ENCODE peak calls at places on chromosome 2, in four cellular contexts. S, U, Y and R are unnamed samples.

GRCh38 chr2:205755923-205756322 is 73.6 kb downstream of the NRP2 start:
- DNase-seq in S (no peak), U (no peak), Y (no peak), R (no peak)

GRCh38 chr2:172155752-172156151 is 53.1 kb upstream of the DLX2 start:
- DNase-seq in S (no peak), U (no peak), Y (no peak), R (no peak)

GRCh38 chr2:69459936-69460335 is 22.7 kb upstream of the NFU1 start:
- DNase-seq in S (no peak), U (no peak), Y (no peak), R (no peak)

GRCh38 chr2:170408461-170409163 is 230.7 kb downstream of the MYO3B start:
- DNase-seq in S (no peak), U (no peak), Y (no peak), R (no peak)

GRCh38 chr2:238107525-238108422 is 7.6 kb downstream of the ESPNL start:
- DNase-seq in S (no peak), U (no peak), Y (peak), R (no peak)

GRCh38 chr2:84904717-84905174 is 710 bp upstream of the TMSB10 start:
- DNase-seq in S (no peak), U (peak), Y (peak), R (no peak)

GRCh38 chr2:54456526-54457325 is 599 bp downstream of the SPTBN1 start:
- DNase-seq in S (peak), U (no peak), Y (peak), R (no peak)

GRCh38 chr2:233705911-233706506 is 6.7 kb upstream of the UGT1A5 start:
- DNase-seq in S (no peak), U (no peak), Y (no peak), R (no peak)

GRCh38 chr2:9207641-9208301 is 1.2 kb downstream of the ASAP2 start:
- DNase-seq in S (no peak), U (no peak), Y (peak), R (no peak)

GRCh38 chr2:61707984-61708852 is 145.6 kb downstream of the FAM161A start:
- DNase-seq in S (no peak), U (peak), Y (no peak), R (no peak)

GRCh38 chr2:203340791-203341487 is 12.7 kb downstream of the ABI2 start:
- DNase-seq in S (no peak), U (peak), Y (no peak), R (no peak)

GRCh38 chr2:95323347-95324155 is 26.4 kb downstream of the KCNIP3 start:
- DNase-seq in S (peak), U (peak), Y (no peak), R (no peak)

GRCh38 chr2:29233428-29233827 is 118.2 kb downstream of the CLIP4 start:
- DNase-seq in S (no peak), U (no peak), Y (peak), R (no peak)

GRCh38 chr2:33482518-33482917 is 6.1 kb downstream of the RASGRP3 start:
- DNase-seq in S (no peak), U (no peak), Y (no peak), R (no peak)

GRCh38 chr2:239114616-239115265 is 266.9 kb downstream of the TWIST2 start:
- DNase-seq in S (no peak), U (no peak), Y (no peak), R (no peak)

GRCh38 chr2:158817596-158817995 is 22.5 kb downstream of the DAPL1 start:
- DNase-seq in S (no peak), U (peak), Y (no peak), R (no peak)

GRCh38 chr2:220279372-220279771 is 651.9 kb downstream of the SLC4A3 start:
- DNase-seq in S (no peak), U (peak), Y (no peak), R (no peak)

GRCh38 chr2:144343135-144343534 is 176.8 kb downstream of the ZEB2 start:
- DNase-seq in S (no peak), U (no peak), Y (no peak), R (no peak)

GRCh38 chr2:138615257-138615656 is 113.7 kb downstream of the SPOPL start:
- DNase-seq in S (no peak), U (peak), Y (no peak), R (no peak)

GRCh38 chr2:15968280-15969178 is 28.2 kb downstream of the MYCN start:
- DNase-seq in S (no peak), U (no peak), Y (no peak), R (no peak)

GRCh38 chr2:86790134-86790827 is 432 bp downstream of the CD8A start:
- DNase-seq in S (no peak), U (no peak), Y (peak), R (no peak)

GRCh38 chr2:235458839-235459273 is 35.0 kb upstream of the AGAP1 start:
- DNase-seq in S (no peak), U (no peak), Y (no peak), R (no peak)

GRCh38 chr2:174774828-174775227 is 10.6 kb upstream of the CHRNA1 start:
- DNase-seq in S (no peak), U (no peak), Y (no peak), R (no peak)

GRCh38 chr2:174775586-174775985 is 11.3 kb upstream of the CHRNA1 start:
- DNase-seq in S (no peak), U (no peak), Y (no peak), R (no peak)

GRCh38 chr2:174776686-174777085 is 12.4 kb upstream of the CHRNA1 start:
- DNase-seq in S (no peak), U (no peak), Y (no peak), R (no peak)

GRCh38 chr2:174777334-174777733 is 13.1 kb upstream of the CHRNA1 start:
- DNase-seq in S (no peak), U (no peak), Y (no peak), R (no peak)

DNA sequence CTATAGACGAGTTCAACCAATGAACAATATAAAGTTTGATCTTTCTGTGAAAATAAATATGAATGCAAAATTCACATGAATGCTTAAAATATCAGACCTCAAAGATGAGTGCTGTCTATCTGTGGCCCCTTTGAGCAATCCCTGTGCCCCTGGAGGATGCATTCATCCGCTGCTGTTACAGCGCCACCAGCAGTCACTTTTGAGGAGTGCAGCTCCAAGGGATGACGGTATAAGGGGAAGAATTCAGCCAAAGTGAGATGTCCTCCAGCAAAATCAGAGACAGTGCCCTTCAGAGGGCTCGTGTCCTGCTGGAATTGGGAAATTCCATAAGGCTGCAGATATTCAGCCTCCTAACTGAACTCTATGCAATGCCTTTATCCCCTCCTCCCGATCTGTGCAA is 12.0 kb upstream of the CHRNA1 start:
- DNase-seq in S (no peak), U (no peak), Y (no peak), R (no peak)
- TF ChIP-seq CTCF in S (peak), U (peak), Y (no peak), R (peak)

GRCh38 chr2:17471979-17472378 is 46.3 kb downstream of the RAD51AP2 start:
- DNase-seq in S (no peak), U (no peak), Y (no peak), R (no peak)

GRCh38 chr2:17476060-17476459 is 42.2 kb downstream of the RAD51AP2 start:
- DNase-seq in S (no peak), U (no peak), Y (no peak), R (no peak)

GRCh38 chr2:17476820-17477219 is 41.4 kb downstream of the RAD51AP2 start:
- DNase-seq in S (no peak), U (no peak), Y (no peak), R (no peak)

GRCh38 chr2:17475285-17475684 is 43.0 kb downstream of the RAD51AP2 start:
- DNase-seq in S (no peak), U (no peak), Y (no peak), R (no peak)

DNA sequence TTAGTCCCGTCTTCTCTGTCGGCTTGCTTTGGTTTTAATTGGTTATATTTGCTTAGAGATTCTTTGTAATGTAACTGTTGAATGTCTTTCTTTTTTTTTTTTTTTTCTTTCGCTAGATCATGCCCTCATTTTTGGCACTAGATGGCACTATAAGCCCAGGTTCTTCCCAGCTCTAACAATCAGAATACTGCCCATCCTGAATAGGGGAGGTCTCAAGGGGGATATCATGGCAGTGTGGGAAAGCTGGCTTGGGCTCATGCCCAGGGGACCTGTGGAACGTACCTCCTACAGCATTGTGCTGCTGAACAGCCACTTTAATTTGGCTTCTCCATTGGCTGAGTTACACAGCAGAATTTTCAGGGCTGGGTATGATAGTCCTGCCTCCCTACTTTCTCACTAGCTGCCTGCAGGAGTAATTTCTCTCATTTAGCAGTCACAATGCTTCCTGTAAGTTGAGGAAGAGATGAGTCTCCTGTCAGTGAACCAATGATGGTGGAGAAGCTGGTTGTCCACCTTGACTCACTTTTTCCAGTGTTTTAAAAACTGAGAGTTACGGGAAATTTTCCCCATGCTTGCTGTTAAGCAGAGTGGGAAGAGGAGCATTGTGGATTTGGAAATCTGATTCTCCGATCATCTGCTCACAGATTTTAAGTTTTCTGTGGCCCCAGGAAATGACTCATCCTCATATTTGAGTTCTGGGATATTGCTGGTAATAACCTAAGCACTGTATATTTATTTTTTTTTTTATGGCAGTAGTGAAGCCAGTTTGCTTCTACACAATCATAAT is 47.2 kb downstream of the RAD51AP2 start:
- DNase-seq in S (no peak), U (peak), Y (no peak), R (no peak)
- TF ChIP-seq CTCF in S (no peak), U (peak), Y (no peak), R (peak)

GRCh38 chr2:191349990-191350389 is 104.8 kb downstream of the MYO1B start:
- DNase-seq in S (no peak), U (no peak), Y (no peak), R (no peak)
- TF ChIP-seq CTCF in S (no peak), U (no peak), Y (no peak), R (peak)

DNA sequence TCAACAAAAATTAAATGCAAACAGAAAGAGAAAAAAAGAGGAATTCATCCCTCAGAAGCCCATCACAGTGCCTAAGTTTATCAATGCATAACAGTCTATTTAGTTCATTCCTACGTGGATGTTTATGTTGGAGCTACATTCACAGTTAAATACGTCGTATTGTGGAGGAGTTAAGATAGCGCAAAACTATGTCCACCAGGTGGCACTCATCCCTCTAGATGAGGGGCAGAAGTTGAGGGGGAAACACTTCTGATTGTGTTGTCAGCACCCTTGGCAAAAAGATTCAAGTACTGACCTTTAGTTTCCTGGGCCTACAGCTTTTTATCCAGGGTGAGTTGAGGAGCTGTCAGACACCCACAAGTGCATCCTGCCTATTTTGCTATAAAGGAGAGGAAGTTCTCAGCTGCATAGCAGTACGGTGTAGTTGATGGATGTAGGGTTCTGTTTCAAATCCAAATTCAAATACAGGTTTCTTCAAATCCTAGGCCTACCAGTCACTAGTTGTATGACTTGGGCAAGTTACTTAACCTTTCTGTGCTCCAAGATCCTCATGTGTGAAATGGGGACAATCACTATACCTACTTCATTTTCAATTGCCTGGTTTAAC is 26.8 kb upstream of the MYO1B start:
- DNase-seq in S (peak), U (peak), Y (no peak), R (no peak)
- TF ChIP-seq CTCF in S (peak), U (peak), Y (peak), R (peak)

GRCh38 chr2:3558205-3559014 is at the start of gene RNASEH1:
- DNase-seq in S (peak), U (peak), Y (peak), R (peak)
- TF ChIP-seq CTCF in S (no peak), U (no peak), Y (no peak), R (no peak)

GRCh38 chr2:88832256-88832991 is 141.0 kb downstream of the RPIA start:
- DNase-seq in S (no peak), U (no peak), Y (peak), R (no peak)
- TF ChIP-seq CTCF in S (no peak), U (no peak), Y (no peak), R (no peak)

GRCh38 chr2:72895759-72896281 is 8.6 kb downstream of the SPR start:
- DNase-seq in S (no peak), U (peak), Y (no peak), R (no peak)
- TF ChIP-seq CTCF in S (no peak), U (no peak), Y (no peak), R (no peak)

GRCh38 chr2:77954931-77955330 is 432.8 kb upstream of the LRRTM4 start:
- DNase-seq in S (no peak), U (no peak), Y (no peak), R (no peak)
- TF ChIP-seq CTCF in S (peak), U (peak), Y (no peak), R (no peak)

DNA sequence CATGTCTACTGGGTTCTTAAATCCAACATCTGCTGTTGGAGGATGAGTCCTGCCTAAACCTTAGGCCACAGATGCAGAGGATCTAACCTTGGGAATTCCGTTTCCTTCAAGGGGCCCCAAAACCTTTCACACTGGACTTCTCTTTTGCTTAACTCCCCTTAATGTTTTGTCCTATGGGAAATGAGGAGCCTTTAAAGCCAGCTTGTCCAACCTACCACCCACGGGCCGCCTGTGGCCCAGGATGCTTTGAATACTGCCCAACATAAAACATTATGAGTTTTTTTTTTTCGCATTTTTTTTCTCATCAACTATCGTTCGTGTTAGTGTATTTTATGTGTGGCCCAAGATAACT is 157.2 kb upstream of the SLC1A4 start:
- DNase-seq in S (no peak), U (no peak), Y (no peak), R (no peak)
- TF ChIP-seq CTCF in S (no peak), U (no peak), Y (no peak), R (peak)